ENCODE peak calls at places on chromosomes 7 and 10, in eight cellular contexts. P is mammary epithelial cell, Q is HepG2, X is PC-3, E is H9, V is astrocyte, O is GM23248, A is fibroblast of lung. C is an unnamed sample.

GRCh38 chr10:104582604-104582951 is 58.5 kb upstream of the SORCS3 start:
- DNase-seq in E (no peak), X (no peak), Q (no peak), O (no peak), P (peak; percentile 40), V (peak; percentile 27), A (peak; percentile 37), C (no peak)

GRCh38 chr10:91410638-91411367 is 659 bp downstream of the HECTD2 start:
- DNase-seq in A (peak; percentile 71), E (no peak), Q (no peak), X (peak; percentile 1), V (peak; percentile 62), P (no peak), O (peak; percentile 78), C (no peak)

GRCh38 chr7:68186072-68186471 is 1189.4 kb downstream of the TYW1 start:
- DNase-seq in E (no peak), V (no peak), Q (no peak), P (no peak), O (no peak), A (no peak), X (no peak), C (no peak)

GRCh38 chr7:26686448-26686981 is 177.9 kb downstream of the SKAP2 start:
- DNase-seq in O (peak; percentile 60), A (peak; percentile 72), Q (peak; percentile 68), V (peak; percentile 64), P (peak; percentile 31), E (peak; percentile 66), X (peak; percentile 63), C (peak; percentile 9)

GRCh38 chr7:16062269-16062668 is 359.1 kb downstream of the CRPPA start:
- DNase-seq in O (peak; percentile 69), E (no peak), Q (no peak), X (peak; percentile 65), A (peak; percentile 85), P (peak; percentile 64), V (peak; percentile 81), C (no peak)

GRCh38 chr10:69119896-69120295 is 4.1 kb upstream of the VPS26A start:
- DNase-seq in A (peak; percentile 6), E (no peak), O (peak; percentile 40), X (peak; percentile 38), Q (no peak), P (peak; percentile 52), V (no peak), C (no peak)

GRCh38 chr7:137625197-137625596 is 221.6 kb downstream of the DGKI start:
- DNase-seq in A (no peak), P (no peak), E (no peak), Q (no peak), V (no peak), X (peak; percentile 21), O (peak; percentile 45), C (no peak)

GRCh38 chr10:44979281-44980181 is 922 bp upstream of the DEPP1 start:
- DNase-seq in X (no peak), V (no peak), A (no peak), O (no peak), Q (no peak), E (no peak), P (peak; percentile 56), C (no peak)

GRCh38 chr7:129866251-129866650 is 86.5 kb downstream of the UBE2H start:
- DNase-seq in O (no peak), E (no peak), V (no peak), A (no peak), P (no peak), X (no peak), Q (no peak), C (no peak)

GRCh38 chr7:124072603-124073324 is 39.9 kb upstream of the TMEM229A start:
- DNase-seq in A (peak; percentile 82), P (peak; percentile 63), O (peak; percentile 52), Q (peak; percentile 6), E (no peak), V (peak; percentile 74), X (peak; percentile 88), C (no peak)

GRCh38 chr7:28767356-28767755 is 190.8 kb downstream of the TRIL start:
- DNase-seq in X (no peak), O (peak; percentile 81), Q (no peak), P (no peak), E (no peak), A (peak; percentile 30), V (peak; percentile 15), C (no peak)

GRCh38 chr10:14405076-14406065 is 74.6 kb upstream of the FRMD4A start:
- DNase-seq in X (no peak), E (no peak), O (peak; percentile 45), Q (no peak), A (peak; percentile 99), V (peak; percentile 100), P (peak; percentile 69), C (no peak)

GRCh38 chr7:2466675-2467074 is 9.5 kb downstream of the GRIFIN start:
- DNase-seq in P (no peak), O (no peak), A (no peak), E (no peak), X (no peak), Q (no peak), V (no peak), C (no peak)

GRCh38 chr7:137606061-137606674 is 240.6 kb downstream of the DGKI start:
- DNase-seq in A (peak; percentile 50), O (peak; percentile 64), X (peak; percentile 80), E (no peak), P (peak; percentile 25), Q (peak; percentile 38), V (peak; percentile 33), C (no peak)

GRCh38 chr7:106862317-106863183 is 2.5 kb upstream of the PIK3CG start:
- DNase-seq in P (no peak), E (no peak), Q (no peak), A (no peak), V (no peak), O (peak; percentile 43), X (no peak), C (no peak)

GRCh38 chr10:69907517-69907916 is 105.8 kb downstream of the COL13A1 start:
- DNase-seq in V (no peak), X (no peak), A (no peak), E (no peak), O (no peak), P (no peak), Q (no peak), C (no peak)

GRCh38 chr10:64329510-64329909 is 808.3 kb downstream of the REEP3 start:
- DNase-seq in E (no peak), X (no peak), P (no peak), Q (no peak), O (no peak), A (no peak), V (no peak), C (no peak)

GRCh38 chr10:8563478-8563877 is 509.0 kb downstream of the GATA3 start:
- DNase-seq in Q (no peak), P (no peak), X (no peak), V (no peak), A (no peak), E (no peak), O (no peak), C (no peak)

GRCh38 chr7:18320971-18321567 is 174.5 kb upstream of the HDAC9 start:
- DNase-seq in Q (peak; percentile 23), V (peak; percentile 29), A (peak; percentile 43), E (no peak), X (peak; percentile 73), P (peak; percentile 29), O (peak; percentile 71), C (no peak)

GRCh38 chr10:37860494-37861190 is 3.2 kb upstream of the ZNF248 start:
- DNase-seq in V (peak; percentile 53), A (peak; percentile 68), P (peak; percentile 75), E (no peak), X (peak; percentile 100), Q (peak; percentile 27), O (peak; percentile 78), C (no peak)

GRCh38 chr10:103772096-103772845 is 83.1 kb downstream of the SH3PXD2A start:
- DNase-seq in A (peak; percentile 96), P (peak; percentile 78), O (peak; percentile 89), X (peak; percentile 56), E (peak; percentile 94), Q (no peak), V (peak; percentile 95), C (peak; percentile 86)

GRCh38 chr7:159115601-159116501 is 28.8 kb downstream of the VIPR2 start:
- DNase-seq in E (no peak), O (no peak), P (no peak), V (no peak), Q (no peak), X (no peak), A (no peak), C (no peak)

GRCh38 chr7:77940647-77941046 is 142.1 kb downstream of the PHTF2 start:
- DNase-seq in V (peak; percentile 6), O (peak; percentile 71), A (peak; percentile 25), E (no peak), P (peak; percentile 7), X (peak; percentile 45), Q (peak; percentile 36), C (no peak)

GRCh38 chr10:17029581-17030271 is 99.9 kb downstream of the CUBN start:
- DNase-seq in E (no peak), O (peak; percentile 94), Q (peak; percentile 45), V (peak; percentile 86), A (peak; percentile 90), P (peak; percentile 65), X (peak; percentile 68), C (peak; percentile 85)

GRCh38 chr10:35058686-35059085 is 31.5 kb downstream of the CUL2 start:
- DNase-seq in V (no peak), P (no peak), E (no peak), X (no peak), A (no peak), Q (no peak), O (peak; percentile 6), C (no peak)

GRCh38 chr10:46094931-46095755 is 49.1 kb upstream of the MSMB start:
- DNase-seq in X (no peak), Q (no peak), V (no peak), P (peak; percentile 22), E (no peak), O (peak; percentile 19), A (no peak), C (peak; percentile 70)

GRCh38 chr10:79235765-79236755 is 111.2 kb upstream of the PPIF start:
- DNase-seq in X (no peak), A (no peak), P (no peak), O (no peak), V (no peak), E (peak; percentile 68), Q (no peak), C (no peak)

GRCh38 chr7:112986256-112987031 is 100.2 kb downstream of the GPR85 start:
- DNase-seq in A (peak; percentile 67), X (peak; percentile 23), V (peak; percentile 62), P (peak; percentile 45), E (no peak), O (peak; percentile 81), Q (no peak), C (no peak)
- H3K27ac ChIP-seq in A (peak overlapping the region; percentile 39), X (no peak overlapping the region), V (peak overlapping the region; percentile 89), P (peak overlapping the region; percentile 67), E (no peak overlapping the region), O (peak overlapping the region; percentile 95), Q (no peak overlapping the region), C (no peak overlapping the region)

GRCh38 chr7:132133501-132133900 is 442.8 kb downstream of the PLXNA4 start:
- DNase-seq in Q (no peak), E (no peak), P (no peak), V (no peak), O (no peak), X (no peak), A (no peak), C (no peak)
- H2AFZ ChIP-seq in Q (no peak overlapping the region), E (no peak overlapping the region), P (no peak overlapping the region), V (no peak overlapping the region), O (no peak overlapping the region), X (no peak overlapping the region), A (no peak overlapping the region), C (no peak overlapping the region)

GRCh38 chr10:81146436-81146835 is 608.7 kb downstream of the SH2D4B start:
- DNase-seq in V (no peak), O (no peak), A (no peak), Q (no peak), P (no peak), E (no peak), X (no peak), C (no peak)
- H3K27ac ChIP-seq in V (no peak overlapping the region), O (no peak overlapping the region), A (no peak overlapping the region), Q (no peak overlapping the region), P (no peak overlapping the region), E (no peak overlapping the region), X (no peak overlapping the region), C (no peak overlapping the region)

GRCh38 chr7:52486267-52486666 is 549.2 kb upstream of the POM121L12 start:
- DNase-seq in Q (no peak), X (no peak), E (no peak), V (no peak), O (no peak), A (no peak), P (no peak), C (no peak)
- H2AFZ ChIP-seq in Q (no peak overlapping the region), X (no peak overlapping the region), E (no peak overlapping the region), V (no peak overlapping the region), O (no peak overlapping the region), A (no peak overlapping the region), P (no peak overlapping the region), C (no peak overlapping the region)

C was measured in DND-41.